ENCODE peak calls at places on chromosomes 13 and 19, in four cellular contexts. J, B, K and A are unnamed samples.
A peak's percentile ranks its signal among the peaks of the same experiment; 100 is the strongest.

GRCh38 chr19:2330632-2331284 is 2.3 kb downstream of the SPPL2B start:
- DNase-seq in B (no peak), J (no peak), K (no peak), A (no peak)

GRCh38 chr19:51691122-51692064 is 1.7 kb upstream of the SPACA6 start:
- DNase-seq in K (no peak), J (no peak), B (no peak), A (no peak)

GRCh38 chr19:39915848-39916215 is 18.6 kb downstream of the FCGBP start:
- DNase-seq in B (no peak), J (no peak), K (no peak), A (no peak)

GRCh38 chr19:31761281-31761913 is 412.2 kb upstream of the TSHZ3 start:
- DNase-seq in J (no peak), K (no peak), B (no peak), A (no peak)

GRCh38 chr13:48317511-48317981 is 14.0 kb downstream of the RB1 start:
- DNase-seq in K (no peak), B (no peak), J (no peak), A (no peak)

GRCh38 chr19:7692417-7693088 is 9.4 kb downstream of the FCER2 start:
- DNase-seq in K (no peak), J (no peak), B (no peak), A (no peak)

GRCh38 chr19:3801412-3802096 is 15.4 kb upstream of the MATK start:
- DNase-seq in K (peak; percentile 10), B (no peak), J (no peak), A (no peak)

GRCh38 chr13:46087481-46087880 is 17.4 kb downstream of the CPB2 start:
- DNase-seq in B (no peak), K (no peak), J (no peak), A (no peak)

GRCh38 chr13:50645092-50645491 is 198.4 kb downstream of the DLEU7 start:
- DNase-seq in B (no peak), K (peak; percentile 47), J (no peak), A (no peak)

GRCh38 chr13:26468203-26468602 is 89.3 kb upstream of the WASF3 start:
- DNase-seq in J (no peak), B (no peak), K (no peak), A (no peak)

GRCh38 chr13:100197591-100198365 is 108.9 kb downstream of the PCCA start:
- DNase-seq in B (no peak), K (no peak), J (no peak), A (no peak)

GRCh38 chr19:38049105-38049649 is 142.2 kb downstream of the SIPA1L3 start:
- DNase-seq in J (peak; percentile 93), K (no peak), B (no peak), A (no peak)

GRCh38 chr19:12484011-12484370 is 625 bp downstream of the ZNF709 start:
- DNase-seq in B (no peak), J (no peak), K (no peak), A (no peak)

GRCh38 chr13:70523622-70524021 is 415.4 kb upstream of the KLHL1 start:
- DNase-seq in J (no peak), K (no peak), B (no peak), A (no peak)

GRCh38 chr13:113533441-113533840 is 42.9 kb upstream of the DCUN1D2 start:
- DNase-seq in J (no peak), K (no peak), B (peak; percentile 28), A (no peak)

GRCh38 chr19:35832054-35832453 is 19.4 kb upstream of the PRODH2 start:
- DNase-seq in B (no peak), J (no peak), K (no peak), A (no peak)

GRCh38 chr13:107205318-107206112 is 637.6 kb upstream of the ARGLU1 start:
- DNase-seq in J (no peak), K (peak; percentile 60), B (peak; percentile 70), A (peak; percentile 40)

GRCh38 chr13:35860661-35861060 is 270.5 kb downstream of the DCLK1 start:
- DNase-seq in B (no peak), K (no peak), J (no peak), A (no peak)

GRCh38 chr19:36436531-36436930 is 18.1 kb upstream of the ZFP82 start:
- DNase-seq in B (no peak), J (no peak), K (peak; percentile 3), A (no peak)

GRCh38 chr19:21569497-21569870 is 64.1 kb downstream of the ZNF429 start:
- DNase-seq in K (no peak), J (no peak), B (no peak), A (no peak)

GRCh38 chr13:75647126-75647784 is 11.1 kb downstream of the LMO7 start:
- DNase-seq in J (peak; percentile 38), K (no peak), B (no peak), A (no peak)

GRCh38 chr19:2618611-2619010 is 83.9 kb downstream of the GNG7 start:
- DNase-seq in B (peak; percentile 83), J (no peak), K (peak; percentile 75), A (no peak)

GRCh38 chr19:36916991-36917390 is 859 bp downstream of the ZNF568 start:
- DNase-seq in J (no peak), B (no peak), K (no peak), A (no peak)

GRCh38 chr19:8306235-8307054 is 1.7 kb downstream of the CD320 start:
- DNase-seq in K (no peak), B (peak; percentile 64), J (no peak), A (peak; percentile 13)

GRCh38 chr13:107067381-107067780 is 499.4 kb upstream of the ARGLU1 start:
- DNase-seq in K (no peak), B (no peak), J (no peak), A (no peak)

GRCh38 chr19:40777795-40778044 is 327 bp upstream of the RAB4B start:
- DNase-seq in B (no peak), K (no peak), J (no peak), A (no peak)

GRCh38 chr19:38449518-38449917 is 16.0 kb downstream of the RYR1 start:
- DNase-seq in J (no peak), K (no peak), B (no peak), A (no peak)

GRCh38 chr13:32850311-32851052 is 165.7 kb upstream of the KL start:
- DNase-seq in B (no peak), J (no peak), K (no peak), A (no peak)

GRCh38 chr13:108924154-108924940 is 294.9 kb downstream of the MYO16 start:
- DNase-seq in K (no peak), J (no peak), B (no peak), A (no peak)

GRCh38 chr13:107900775-107901174 is 314.6 kb downstream of the LIG4 start:
- DNase-seq in J (no peak), B (no peak), K (peak; percentile 31), A (no peak)

GRCh38 chr13:39185326-39185725 is 147.1 kb downstream of the NHLRC3 start:
- DNase-seq in K (no peak), B (no peak), J (no peak), A (no peak)

GRCh38 chr19:33988601-33989000 is 183.7 kb upstream of the LSM14A start:
- DNase-seq in J (no peak), B (no peak), K (no peak), A (no peak)

GRCh38 chr19:35266904-35267817 is 1.6 kb upstream of the USF2 start:
- DNase-seq in B (peak; percentile 80), J (no peak), K (peak; percentile 12), A (peak; percentile 64)

GRCh38 chr19:8329993-8330392 is 8.7 kb downstream of the RPS28 start:
- DNase-seq in B (no peak), K (no peak), J (no peak), A (no peak)

GRCh38 chr19:4986471-4986888 is 17.6 kb downstream of the KDM4B start:
- DNase-seq in K (no peak), J (no peak), B (no peak), A (no peak)

GRCh38 chr19:4985551-4985991 is 16.7 kb downstream of the KDM4B start:
- DNase-seq in K (no peak), B (no peak), J (no peak), A (no peak)

GRCh38 chr19:4987286-4987685 is 18.4 kb downstream of the KDM4B start:
- DNase-seq in B (no peak), K (no peak), J (no peak), A (no peak)

GRCh38 chr19:4984448-4984990 is 15.6 kb downstream of the KDM4B start:
- DNase-seq in K (no peak), J (no peak), B (no peak), A (no peak)

DNA sequence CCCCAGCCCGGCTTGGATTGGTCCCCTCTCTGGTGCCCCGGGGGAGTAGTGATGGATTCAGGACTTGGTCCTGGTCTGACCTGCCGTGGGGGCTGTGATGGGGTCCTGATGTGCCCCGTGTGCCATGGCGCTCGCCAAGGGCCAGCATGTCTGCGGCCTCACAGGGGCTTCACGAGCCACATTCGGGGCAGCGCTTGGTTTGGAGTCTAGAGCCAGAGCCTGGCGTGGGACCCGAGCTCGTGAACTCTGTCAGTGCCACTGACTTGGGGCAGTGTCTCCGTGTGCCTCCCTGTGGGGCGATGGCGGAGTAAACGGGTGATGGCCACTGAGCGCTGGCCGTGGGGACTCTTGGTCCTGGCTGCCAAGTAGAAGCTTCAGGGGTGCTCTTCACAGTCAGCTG is 17.1 kb downstream of the KDM4B start:
- DNase-seq in J (no peak), B (no peak), K (no peak), A (no peak)
- H3K4me1 ChIP-seq in J (peaks cover 3% of the 10 kb centered on the region), B (peaks cover 3% of the 10 kb centered on the region), K (no peaks in the 10 kb centered on the region), A (peaks cover 14% of the 10 kb centered on the region)

GRCh38 chr13:21240586-21240985 is 64.1 kb downstream of the MRPL57 start:
- DNase-seq in B (no peak), K (peak; percentile 37), J (no peak), A (no peak)

GRCh38 chr13:21238267-21238666 is 61.8 kb downstream of the MRPL57 start:
- DNase-seq in B (no peak), J (no peak), K (no peak), A (no peak)

GRCh38 chr13:21243045-21243842 is 66.8 kb downstream of the MRPL57 start:
- DNase-seq in B (no peak), K (no peak), J (no peak), A (no peak)

GRCh38 chr13:21243843-21244184 is 67.4 kb downstream of the MRPL57 start:
- DNase-seq in B (no peak), J (no peak), K (no peak), A (no peak)

DNA sequence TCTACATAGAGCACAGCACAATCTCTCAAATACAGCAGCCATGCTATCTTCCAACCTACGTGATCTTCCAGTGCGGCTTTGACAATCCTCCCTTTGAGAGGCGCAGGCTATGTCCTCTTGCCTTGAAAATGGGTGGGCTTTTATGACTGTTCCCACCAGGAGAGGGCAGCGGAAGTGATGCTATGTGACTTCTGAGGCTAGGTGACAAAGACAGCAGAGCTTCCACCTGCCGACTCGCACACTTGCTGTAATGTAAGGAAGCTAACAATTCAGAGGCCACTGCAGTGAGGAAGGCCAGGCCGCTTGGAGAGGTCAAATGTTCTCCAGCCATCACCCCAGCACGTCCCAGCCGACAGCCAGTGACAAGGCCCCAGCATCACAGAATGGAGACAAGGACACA is 65.8 kb downstream of the MRPL57 start:
- DNase-seq in K (no peak), J (no peak), B (no peak), A (no peak)
- TF ChIP-seq CTCF in K (no peak), J (no peak), B (no peak), A (no peak)

GRCh38 chr19:10922638-10923014 is 5.8 kb downstream of the YIPF2 start:
- DNase-seq in K (no peak), J (no peak), B (no peak), A (no peak)
- H3K4me1 ChIP-seq in K (peaks cover 8% of the 10 kb centered on the region), J (peaks cover 5% of the 10 kb centered on the region), B (peaks cover 5% of the 10 kb centered on the region), A (no peaks in the 10 kb centered on the region)

GRCh38 chr13:49569993-49570689 is 15.2 kb downstream of the RCBTB1 start:
- DNase-seq in B (no peak), J (no peak), K (peak; percentile 87), A (no peak)

GRCh38 chr13:49563513-49563912 is 21.8 kb downstream of the RCBTB1 start:
- DNase-seq in J (no peak), K (no peak), B (no peak), A (no peak)

GRCh38 chr13:49571299-49572240 is 13.8 kb downstream of the RCBTB1 start:
- DNase-seq in B (no peak), J (peak; percentile 23), K (no peak), A (no peak)

GRCh38 chr13:49567501-49567900 is 17.9 kb downstream of the RCBTB1 start:
- DNase-seq in J (no peak), B (no peak), K (no peak), A (no peak)
- TF ChIP-seq CTCF in J (no peak), B (no peak), K (no peak), A (no peak)